ENCODE peak calls at places on chromosomes 7 and 10, in seven cellular contexts. Q is CD8-positive, alpha-beta T cell; U is endothelial cell; G is lower leg skin; K is mucosa of descending colon; C is cardiac fibroblast; R is hepatocyte. H is an unnamed sample.

GRCh38 chr7:143002856-143003255 is 24.1 kb downstream of the OR9A2 start:
- DNase-seq in C (no peak), K (no peak), U (no peak), Q (no peak), R (peak), G (no peak), H (no peak)

GRCh38 chr10:43372751-43373445 is 1.5 kb downstream of the FXYD4 start:
- DNase-seq in C (no peak), Q (no peak), G (no peak), U (no peak), K (peak), R (no peak), H (no peak)

GRCh38 chr10:70331486-70332268 is 47.9 kb upstream of the NPFFR1 start:
- DNase-seq in R (peak), K (no peak), U (no peak), Q (no peak), C (peak), G (no peak), H (no peak)

GRCh38 chr7:48360574-48360973 is 189.3 kb downstream of the ABCA13 start:
- DNase-seq in G (no peak), R (no peak), K (no peak), Q (no peak), C (no peak), U (no peak), H (no peak)

GRCh38 chr10:102649770-102650654 is 5.7 kb downstream of the TRIM8 start:
- DNase-seq in K (no peak), U (no peak), C (no peak), G (no peak), R (no peak), Q (no peak), H (peak)

GRCh38 chr7:99368750-99369389 is 5.7 kb upstream of the ARPC1B start:
- DNase-seq in K (no peak), G (no peak), Q (no peak), U (no peak), R (no peak), C (no peak), H (no peak)

GRCh38 chr10:26090762-26091161 is 125.8 kb upstream of the GAD2 start:
- DNase-seq in U (no peak), K (no peak), C (no peak), Q (no peak), R (no peak), G (no peak), H (no peak)

GRCh38 chr7:12475362-12476063 is 71.8 kb upstream of the VWDE start:
- DNase-seq in C (peak), K (no peak), R (peak), U (no peak), Q (no peak), G (no peak), H (peak)

GRCh38 chr7:150862356-150862755 is 10.0 kb downstream of the AOC1 start:
- DNase-seq in Q (no peak), C (no peak), K (no peak), U (no peak), R (no peak), G (no peak), H (no peak)

GRCh38 chr10:75106242-75106641 is 5.2 kb upstream of the SAMD8 start:
- DNase-seq in G (peak), C (no peak), U (no peak), R (no peak), K (no peak), Q (no peak), H (no peak)

GRCh38 chr10:19874791-19875190 is 58.6 kb downstream of the PLXDC2 start:
- DNase-seq in U (no peak), G (no peak), Q (no peak), K (no peak), C (no peak), R (no peak), H (no peak)

GRCh38 chr10:76874151-76874550 is 763.5 kb downstream of the KCNMA1 start:
- DNase-seq in K (no peak), C (peak), Q (no peak), U (no peak), G (no peak), R (no peak), H (no peak)

GRCh38 chr7:128757203-128757602 is 18.0 kb downstream of the CALU start:
- DNase-seq in R (no peak), C (no peak), Q (no peak), G (no peak), K (no peak), U (no peak), H (no peak)

GRCh38 chr10:103535595-103535994 is 42.1 kb downstream of the NEURL1 start:
- DNase-seq in Q (no peak), K (no peak), R (no peak), U (no peak), C (no peak), G (peak), H (no peak)

GRCh38 chr7:29642494-29643155 is 79.0 kb downstream of the PRR15 start:
- DNase-seq in Q (no peak), U (no peak), G (no peak), K (no peak), R (peak), C (peak), H (no peak)

GRCh38 chr10:70584941-70585544 is 17.5 kb downstream of the PRF1 start:
- DNase-seq in Q (no peak), C (no peak), U (peak), R (peak), K (no peak), G (no peak), H (peak)

GRCh38 chr7:105880571-105881330 is 4.4 kb upstream of the ATXN7L1 start:
- DNase-seq in Q (no peak), G (no peak), K (no peak), C (no peak), U (no peak), R (no peak), H (no peak)

GRCh38 chr7:152424348-152425108 is 11.3 kb downstream of the KMT2C start:
- DNase-seq in U (no peak), K (no peak), C (no peak), R (no peak), G (no peak), Q (no peak), H (no peak)

GRCh38 chr10:77837248-77837924 is 89.2 kb downstream of the DLG5 start:
- DNase-seq in K (no peak), C (no peak), Q (peak), U (peak), G (no peak), R (no peak), H (peak)

GRCh38 chr10:55449981-55450380 is 649.0 kb upstream of the PCDH15 start:
- DNase-seq in C (no peak), R (no peak), Q (no peak), U (no peak), G (no peak), K (no peak), H (no peak)

GRCh38 chr7:130853503-130854279 is 119.7 kb upstream of the KLF14 start:
- DNase-seq in G (no peak), C (no peak), U (no peak), R (no peak), Q (no peak), K (no peak), H (no peak)

GRCh38 chr7:16129431-16130126 is 291.8 kb downstream of the CRPPA start:
- DNase-seq in R (no peak), U (no peak), Q (no peak), K (no peak), G (no peak), C (peak), H (no peak)

GRCh38 chr7:152872061-152872744 is 112.7 kb downstream of the ACTR3B start:
- DNase-seq in R (no peak), Q (no peak), G (peak), U (no peak), K (no peak), C (no peak), H (no peak)

GRCh38 chr10:4242561-4243035 is 457.6 kb upstream of the KLF6 start:
- DNase-seq in U (no peak), G (no peak), Q (no peak), K (no peak), C (peak), R (no peak), H (no peak)

GRCh38 chr7:68744036-68744435 is 854.2 kb upstream of the AUTS2 start:
- DNase-seq in U (no peak), R (no peak), C (no peak), Q (no peak), K (no peak), G (no peak), H (no peak)
- TF ChIP-seq CTCF in U (no peak), R (no peak), C (no peak), Q (no peak), K (no peak), G (no peak), H (no peak)

GRCh38 chr10:63129888-63130287 is 3.2 kb upstream of the NRBF2 start:
- DNase-seq in C (no peak), R (no peak), G (no peak), Q (no peak), U (no peak), K (no peak), H (no peak)

GRCh38 chr10:63128443-63128842 is 4.7 kb upstream of the NRBF2 start:
- DNase-seq in C (no peak), U (no peak), K (no peak), R (no peak), G (no peak), Q (no peak), H (no peak)

GRCh38 chr10:63133787-63134557 is 844 bp downstream of the NRBF2 start:
- DNase-seq in R (no peak), G (no peak), C (peak), U (no peak), K (no peak), Q (no peak), H (no peak)

GRCh38 chr10:63133056-63133786 is at the start of gene NRBF2:
- DNase-seq in G (peak), Q (peak), K (peak), R (peak), C (peak), U (peak), H (peak)

GRCh38 chr10:63132651-63133055 is 475 bp upstream of the NRBF2 start:
- DNase-seq in G (no peak), K (no peak), Q (no peak), R (no peak), C (no peak), U (no peak), H (no peak)
- TF ChIP-seq CTCF in G (no peak), K (no peak), Q (no peak), R (no peak), C (no peak), U (no peak), H (no peak)

DNA sequence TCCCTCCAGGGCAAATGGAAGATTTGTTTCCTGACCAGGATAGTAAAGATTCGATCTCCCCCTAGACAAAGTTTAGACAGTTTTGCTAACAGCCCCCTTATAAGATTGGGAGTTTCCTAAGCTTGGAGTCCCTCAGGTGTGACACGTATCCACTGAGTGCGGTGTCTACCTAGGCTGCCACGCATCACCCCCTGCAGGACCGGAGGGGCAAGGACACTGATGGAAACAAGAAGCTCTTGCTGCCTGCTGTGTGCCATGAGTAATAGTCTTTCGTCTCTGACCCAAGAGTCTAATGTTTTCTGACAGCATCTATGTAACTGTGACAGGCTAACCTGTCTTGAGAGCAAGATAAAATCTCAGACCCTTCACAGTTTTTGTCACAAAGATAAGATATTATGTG is 173.5 kb downstream of the SEMA3E start:
- DNase-seq in C (no peak), G (no peak), U (peak), R (no peak), K (no peak), Q (no peak), H (peak)
- TF ChIP-seq CTCF in C (peak), G (no peak), U (peak), R (peak), K (no peak), Q (no peak), H (no peak)

DNA sequence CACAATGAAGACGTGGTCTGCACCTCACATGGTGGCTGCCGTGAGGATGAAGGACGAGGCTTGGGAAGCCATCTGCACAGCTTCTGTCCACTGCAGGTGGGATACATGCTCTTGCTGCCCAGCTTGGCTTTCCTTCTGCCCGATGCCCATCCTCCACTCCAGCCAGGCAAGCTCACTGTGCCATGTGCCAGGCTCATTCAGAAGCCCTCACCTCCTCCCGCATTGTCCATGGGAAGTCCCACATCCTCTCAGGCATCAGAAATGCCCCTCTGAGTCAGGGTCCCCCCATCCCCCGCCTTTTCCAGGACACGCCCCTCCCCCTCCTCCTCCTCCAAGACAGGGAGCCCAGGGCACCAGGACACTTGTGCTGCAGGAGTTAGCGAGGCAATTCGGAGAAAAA is 4.6 kb upstream of the NOM1 start:
- DNase-seq in K (no peak), U (no peak), C (no peak), Q (no peak), G (no peak), R (no peak), H (no peak)
- TF ChIP-seq CTCF in K (no peak), U (no peak), C (no peak), Q (no peak), G (no peak), R (no peak), H (no peak)

H was measured in nephron progenitor cell.